ENCODE peak calls at places on chromosome 1, in four cellular contexts. E, H, O and Z are unnamed samples.

GRCh38 chr1:109529895-109530456 is 9.7 kb upstream of the GPR61 start:
- DNase-seq in E (no peak), O (no peak), H (no peak), Z (peak; percentile 34)

GRCh38 chr1:46027788-46028573 is 104.4 kb downstream of the PIK3R3 start:
- DNase-seq in O (no peak), E (no peak), H (no peak), Z (no peak)

GRCh38 chr1:183267646-183268431 is 81.8 kb downstream of the LAMC2 start:
- DNase-seq in H (peak; percentile 33), E (peak; percentile 92), O (peak; percentile 69), Z (peak; percentile 93)

GRCh38 chr1:162141273-162142023 is 72.0 kb downstream of the NOS1AP start:
- DNase-seq in E (no peak), O (peak; percentile 27), H (no peak), Z (no peak)

GRCh38 chr1:60916926-60917325 is 165.4 kb upstream of the NFIA start:
- DNase-seq in H (no peak), O (no peak), E (no peak), Z (no peak)

GRCh38 chr1:94650301-94650700 is 108.7 kb upstream of the F3 start:
- DNase-seq in H (no peak), E (no peak), O (no peak), Z (no peak)

GRCh38 chr1:150464422-150464826 is 22.8 kb upstream of the TARS2 start:
- DNase-seq in H (peak; percentile 76), O (peak; percentile 69), E (peak; percentile 50), Z (peak; percentile 60)

GRCh38 chr1:86779308-86780191 is 75.2 kb downstream of the SH3GLB1 start:
- DNase-seq in H (no peak), O (no peak), E (peak; percentile 62), Z (no peak)

GRCh38 chr1:236948381-236948780 is 55.9 kb downstream of the MT1HL1 start:
- DNase-seq in O (no peak), E (no peak), H (no peak), Z (no peak)

GRCh38 chr1:14259191-14259757 is 339.2 kb upstream of the KAZN start:
- DNase-seq in O (no peak), H (peak; percentile 66), E (peak; percentile 93), Z (no peak)

GRCh38 chr1:116454940-116455339 is 81.9 kb downstream of the ATP1A1 start:
- DNase-seq in O (no peak), E (no peak), H (no peak), Z (no peak)

GRCh38 chr1:67980028-67980427 is 70.4 kb downstream of the DIRAS3 start:
- DNase-seq in H (no peak), O (no peak), E (no peak), Z (no peak)

GRCh38 chr1:162906485-162906884 is 45.5 kb upstream of the CCDC190 start:
- DNase-seq in H (no peak), O (no peak), E (no peak), Z (no peak)

GRCh38 chr1:65728504-65728903 is 64.2 kb upstream of the PDE4B start:
- DNase-seq in O (no peak), H (no peak), E (no peak), Z (no peak)

GRCh38 chr1:75203415-75204277 is 69.5 kb downstream of the LHX8 start:
- DNase-seq in E (peak; percentile 18), H (peak; percentile 13), O (peak; percentile 26), Z (peak; percentile 58)

GRCh38 chr1:172903581-172904220 is 147.0 kb downstream of the TNFSF18 start:
- DNase-seq in E (peak; percentile 50), H (no peak), O (no peak), Z (no peak)

GRCh38 chr1:89894802-89895201 is 74.0 kb downstream of the LRRC8D start:
- DNase-seq in H (no peak), E (no peak), O (no peak), Z (no peak)

GRCh38 chr1:107681001-107681479 is 283.9 kb downstream of the VAV3 start:
- DNase-seq in H (no peak), E (no peak), O (no peak), Z (no peak)